ENCODE peak calls at places on chromosomes 6 and 20, in five cellular contexts. E is fibroblast of mammary gland; J is CD8-positive, alpha-beta T cell; C is hepatocyte; U is AG04450. Q is an unnamed sample.

GRCh38 chr20:4549711-4550259 is 171.9 kb upstream of the PRND start:
- DNase-seq in E (peak), C (no peak), J (no peak), U (no peak), Q (no peak)

GRCh38 chr6:91704531-91704930 is 1117.7 kb upstream of the MAP3K7 start:
- DNase-seq in C (no peak), U (no peak), J (no peak), E (peak), Q (no peak)

GRCh38 chr6:1678966-1679690 is 69.4 kb downstream of the FOXC1 start:
- DNase-seq in C (no peak), U (no peak), E (no peak), J (no peak), Q (no peak)

GRCh38 chr20:19283503-19283902 is 71.1 kb downstream of the SLC24A3 start:
- DNase-seq in C (peak), U (no peak), J (no peak), E (no peak), Q (no peak)

GRCh38 chr6:53347250-53347920 is 1.4 kb downstream of the ELOVL5 start:
- DNase-seq in U (no peak), E (peak), C (peak), J (no peak), Q (peak)

GRCh38 chr6:111121789-111122350 is 34.6 kb downstream of the SLC16A10 start:
- DNase-seq in U (no peak), E (no peak), J (no peak), C (no peak), Q (no peak)

GRCh38 chr6:100568255-100568654 is 103.5 kb upstream of the SIM1 start:
- DNase-seq in U (no peak), C (no peak), E (no peak), J (no peak), Q (no peak)

GRCh38 chr6:113182370-113183141 is 674.6 kb upstream of the MARCKS start:
- DNase-seq in U (peak), J (no peak), C (no peak), E (peak), Q (peak)

GRCh38 chr6:144285548-144285797 is 338 bp downstream of the UTRN start:
- DNase-seq in J (no peak), C (no peak), U (no peak), E (no peak), Q (peak)

GRCh38 chr6:161341638-161342037 is 67.8 kb upstream of the AGPAT4 start:
- DNase-seq in E (no peak), U (no peak), C (no peak), J (no peak), Q (no peak)

GRCh38 chr6:163958646-163959045 is 544.1 kb downstream of the QKI start:
- DNase-seq in J (no peak), E (no peak), U (no peak), C (no peak), Q (no peak)

GRCh38 chr6:37650071-37650481 is 47.6 kb downstream of the MDGA1 start:
- DNase-seq in E (no peak), C (peak), J (no peak), U (no peak), Q (no peak)

GRCh38 chr20:44997171-44997570 is 30.9 kb downstream of the STK4 start:
- DNase-seq in C (no peak), U (no peak), E (no peak), J (no peak), Q (no peak)

GRCh38 chr6:112197636-112198035 is 56.7 kb downstream of the LAMA4 start:
- DNase-seq in C (no peak), U (no peak), J (no peak), E (no peak), Q (no peak)

GRCh38 chr6:46749731-46750130 is 3.0 kb downstream of the ANKRD66 start:
- DNase-seq in U (no peak), J (no peak), C (no peak), E (no peak), Q (no peak)

DNA sequence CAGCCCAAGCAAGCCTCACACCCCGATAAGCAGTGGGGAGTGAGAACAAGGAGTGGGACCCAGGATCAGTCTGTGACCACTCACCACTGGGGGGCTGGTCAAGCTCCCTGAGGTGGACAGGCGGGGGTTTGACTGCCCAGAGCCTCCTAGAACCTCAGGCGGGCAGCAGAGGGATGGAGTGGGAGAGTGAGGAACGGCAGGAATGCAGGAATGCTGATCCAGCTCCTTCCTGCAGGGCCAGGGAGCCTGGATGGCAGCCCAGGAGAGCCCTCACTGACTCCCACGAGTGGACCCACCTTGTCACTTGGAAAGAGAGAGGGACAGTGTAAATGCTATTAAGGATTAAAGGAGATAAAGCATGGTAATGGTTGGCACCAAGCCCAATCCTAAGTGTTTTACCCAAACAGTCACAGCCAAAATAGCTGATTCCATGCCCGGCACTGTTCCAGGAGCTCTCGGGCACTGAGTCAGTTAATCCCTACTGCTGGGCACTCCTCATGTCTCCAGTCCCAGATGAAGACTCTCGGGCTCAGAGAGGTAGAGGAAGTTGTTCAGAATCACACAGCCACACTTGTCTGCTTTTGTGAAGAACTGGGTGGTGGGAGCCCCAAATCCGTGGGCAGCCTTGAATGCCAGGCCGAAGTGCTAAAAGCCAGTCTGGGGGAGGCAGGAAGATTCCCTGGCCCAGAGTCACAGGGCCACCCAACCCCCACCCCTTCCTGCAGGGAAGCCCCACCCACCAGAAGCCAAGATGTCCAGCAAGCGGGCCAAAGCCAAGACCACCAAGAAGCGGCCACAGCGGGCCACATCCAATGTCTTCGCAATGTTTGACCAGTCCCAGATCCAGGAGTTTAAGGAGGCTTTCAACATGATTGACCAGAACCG is 3.1 kb downstream of the MYL9 start:
- DNase-seq in C (no peak), E (peak), U (no peak), J (no peak), Q (no peak)
- H3K4me3 ChIP-seq in C (no peak), E (no peak), U (peak), J (no peak), Q (no peak)

GRCh38 chr6:26270121-26270861 is 94.7 kb upstream of the BTN3A2 start:
- DNase-seq in C (no peak), J (no peak), U (no peak), E (peak), Q (peak)

GRCh38 chr6:26270903-26271639 is 93.9 kb upstream of the BTN3A2 start:
- DNase-seq in J (peak), E (peak), U (no peak), C (peak), Q (peak)

GRCh38 chr6:26269406-26270120 is 95.4 kb upstream of the BTN3A2 start:
- DNase-seq in E (no peak), U (no peak), C (no peak), J (no peak), Q (peak)

GRCh38 chr6:26272171-26272631 is 92.8 kb upstream of the BTN3A2 start:
- DNase-seq in J (peak), C (peak), E (no peak), U (no peak), Q (peak)

DNA sequence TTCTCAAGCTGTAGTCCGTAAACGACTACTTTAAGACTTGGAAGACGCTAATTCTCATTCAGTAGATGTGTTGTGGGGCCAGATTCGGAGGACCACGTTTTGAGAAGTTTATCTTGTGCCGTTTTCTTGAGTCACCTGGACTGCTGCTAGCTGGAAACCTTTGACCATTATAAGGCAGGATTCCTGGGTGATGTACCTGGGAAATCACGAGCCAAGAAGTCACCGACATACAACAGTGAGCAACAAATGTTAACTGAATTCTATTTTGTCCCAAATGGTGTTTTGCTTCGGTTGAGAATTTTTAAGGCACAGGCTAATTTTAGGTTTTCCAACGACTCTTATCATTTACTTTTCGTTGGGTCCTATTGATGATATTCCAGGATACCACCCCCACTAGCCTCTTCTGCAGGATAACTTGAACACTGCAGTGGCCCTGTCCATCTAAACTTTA is 93.3 kb upstream of the BTN3A2 start:
- DNase-seq in C (no peak), E (no peak), U (no peak), J (no peak), Q (no peak)
- H3K4me3 ChIP-seq in C (peak), E (peak), U (peak), J (peak), Q (peak)

GRCh38 chr6:25995507-25995906 is 32.9 kb downstream of the TRIM38 start:
- DNase-seq in U (no peak), C (no peak), J (no peak), E (no peak), Q (no peak)
- H3K4me3 ChIP-seq in U (no peak), C (no peak), J (no peak), E (no peak), Q (no peak)

DNA sequence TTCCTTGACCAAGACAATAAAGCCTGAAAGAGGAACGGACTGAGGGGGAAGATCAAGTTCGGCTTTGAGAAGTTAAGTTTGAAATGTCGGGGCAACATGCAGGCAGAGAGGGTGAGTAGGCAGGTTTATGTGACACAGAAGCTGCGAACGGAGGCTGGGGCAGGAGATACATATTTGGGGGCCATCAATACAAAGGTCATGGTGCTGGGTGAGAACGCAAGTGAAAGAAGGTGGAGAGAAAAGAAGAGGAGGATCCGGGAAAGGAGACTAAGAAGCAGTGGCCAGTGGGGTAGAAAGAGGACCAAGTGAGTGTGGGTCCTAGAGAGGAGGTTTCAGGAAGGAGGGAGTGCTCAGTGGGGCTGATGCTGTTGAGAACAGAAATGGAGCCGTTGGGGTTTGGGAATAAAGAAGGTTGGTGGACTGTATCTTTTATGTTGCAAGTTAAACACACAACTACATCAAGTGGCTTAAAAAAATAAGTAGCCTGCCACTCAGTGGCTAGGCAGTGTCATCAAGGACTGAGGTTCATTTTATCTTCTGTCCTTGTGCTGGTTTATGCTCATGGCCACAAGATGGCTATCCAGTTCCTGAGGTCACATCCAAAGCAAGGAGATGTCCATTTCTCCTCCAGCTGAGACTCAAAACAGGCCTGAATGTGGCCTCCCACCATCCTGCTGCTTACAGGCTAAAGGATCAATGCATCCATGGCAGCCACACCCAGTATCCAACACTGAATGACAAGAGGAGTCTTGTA is 1.7 kb upstream of the BLCAP start:
- DNase-seq in C (no peak), J (no peak), U (no peak), E (no peak), Q (peak)
- H3K4me3 ChIP-seq in C (no peak), J (no peak), U (no peak), E (no peak), Q (no peak)

GRCh38 chr20:47118201-47118600 is 223.6 kb downstream of the EYA2 start:
- DNase-seq in E (no peak), C (no peak), J (no peak), U (no peak), Q (no peak)
- H3K4me3 ChIP-seq in E (no peak), C (no peak), J (no peak), U (no peak), Q (no peak)

Q was measured in HAP-1.